ENCODE peak calls at places on chromosomes 3 and 15, in seven cellular contexts. A, C, T, W, H, F and Y are unnamed samples.

GRCh38 chr15:70195808-70196304 is 98.1 kb upstream of the TLE3 start:
- DNase-seq in A (peak; percentile 96), C (peak; percentile 35), T (peak; percentile 59), W (peak; percentile 32), H (peak; percentile 55), F (peak; percentile 95), Y (peak; percentile 80)

GRCh38 chr3:106728315-106728821 is 648.9 kb upstream of the CCDC54 start:
- DNase-seq in A (peak; percentile 97), C (no peak), T (no peak), W (peak; percentile 9), H (no peak), F (no peak), Y (peak; percentile 45)

GRCh38 chr15:78454992-78455391 is 17.0 kb downstream of the IREB2 start:
- DNase-seq in A (no peak), C (no peak), T (no peak), W (no peak), H (no peak), F (no peak), Y (no peak)

GRCh38 chr3:152322756-152323155 is 54.0 kb downstream of the MBNL1 start:
- DNase-seq in A (peak; percentile 46), C (no peak), T (no peak), W (no peak), H (no peak), F (no peak), Y (no peak)

GRCh38 chr15:55695432-55695831 is 47.5 kb downstream of the PRTG start:
- DNase-seq in A (no peak), C (peak; percentile 77), T (no peak), W (no peak), H (no peak), F (no peak), Y (no peak)

GRCh38 chr3:27713066-27713400 is 9.1 kb downstream of the EOMES start:
- DNase-seq in A (no peak), C (no peak), T (no peak), W (no peak), H (no peak), F (no peak), Y (no peak)

GRCh38 chr3:182914341-182914740 is 66.0 kb downstream of the DCUN1D1 start:
- DNase-seq in A (no peak), C (no peak), T (no peak), W (no peak), H (no peak), F (no peak), Y (no peak)

GRCh38 chr3:48601622-48601994 is 6.5 kb upstream of the COL7A1 start:
- DNase-seq in A (no peak), C (no peak), T (no peak), W (no peak), H (no peak), F (no peak), Y (no peak)

GRCh38 chr3:170992854-170993253 is 33.7 kb downstream of the SLC2A2 start:
- DNase-seq in A (peak; percentile 18), C (no peak), T (no peak), W (no peak), H (no peak), F (no peak), Y (no peak)

GRCh38 chr15:42405876-42406482 is 46.7 kb downstream of the CAPN3 start:
- DNase-seq in A (no peak), C (no peak), T (no peak), W (no peak), H (no peak), F (no peak), Y (no peak)

GRCh38 chr3:18998069-18998468 is 150.2 kb upstream of the KCNH8 start:
- DNase-seq in A (no peak), C (no peak), T (no peak), W (no peak), H (no peak), F (no peak), Y (no peak)

GRCh38 chr15:47184003-47184404 is 533.3 kb upstream of the SEMA6D start:
- DNase-seq in A (peak; percentile 28), C (peak; percentile 71), T (peak; percentile 11), W (no peak), H (no peak), F (no peak), Y (peak; percentile 33)

GRCh38 chr15:25224396-25224795 is 214.4 kb downstream of the UBE3A start:
- DNase-seq in A (no peak), C (no peak), T (no peak), W (no peak), H (no peak), F (no peak), Y (no peak)
- H3K9me3 ChIP-seq in A (no peaks in the 10 kb centered on the region), C (no peaks in the 10 kb centered on the region), T (peaks cover 3% of the 10 kb centered on the region), W (no peaks in the 10 kb centered on the region), H (peaks cover 6% of the 10 kb centered on the region), F (peaks cover 23% of the 10 kb centered on the region), Y (peaks cover 94% of the 10 kb centered on the region)

GRCh38 chr15:25095179-25095578 is 140.4 kb downstream of the SNRPN start:
- DNase-seq in A (no peak), C (no peak), T (no peak), W (no peak), H (no peak), F (no peak), Y (no peak)
- H3K9me3 ChIP-seq in A (no peaks in the 10 kb centered on the region), C (no peaks in the 10 kb centered on the region), T (peaks cover 53% of the 10 kb centered on the region), W (peaks cover 2% of the 10 kb centered on the region), H (peaks cover 42% of the 10 kb centered on the region), F (peaks cover 79% of the 10 kb centered on the region), Y (peaks cover 22% of the 10 kb centered on the region)

DNA sequence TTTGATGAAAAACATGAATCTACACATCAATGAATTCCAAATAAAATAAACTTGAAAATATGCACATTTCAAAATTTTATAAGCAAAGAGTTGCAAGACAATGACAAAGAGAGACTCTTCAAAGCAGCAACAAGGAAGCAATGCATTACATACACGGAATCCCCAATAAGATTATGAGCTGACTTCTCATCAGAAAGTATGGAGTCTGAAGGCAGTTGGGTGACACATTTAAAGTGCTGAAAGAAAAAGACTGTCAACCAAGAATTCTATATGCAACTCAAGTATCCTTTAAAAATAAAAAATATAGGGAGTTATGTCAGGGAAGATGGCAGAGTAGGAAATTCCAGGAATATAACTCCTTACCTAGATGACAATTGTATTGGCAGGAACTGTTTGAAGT is 46.5 kb upstream of the PRSS50 start:
- DNase-seq in A (no peak), C (no peak), T (no peak), W (no peak), H (no peak), F (no peak), Y (no peak)
- H3K9me3 ChIP-seq in A (no peaks in the 10 kb centered on the region), C (peaks cover 21% of the 10 kb centered on the region), T (peaks cover 38% of the 10 kb centered on the region), W (peaks cover 9% of the 10 kb centered on the region), H (peaks cover 10% of the 10 kb centered on the region), F (peaks cover 34% of the 10 kb centered on the region), Y (peaks cover 3% of the 10 kb centered on the region)

GRCh38 chr15:58161436-58161835 is 23.3 kb downstream of the AQP9 start:
- DNase-seq in A (no peak), C (no peak), T (no peak), W (no peak), H (no peak), F (no peak), Y (no peak)
- H3K9me3 ChIP-seq in A (no peaks in the 10 kb centered on the region), C (no peaks in the 10 kb centered on the region), T (no peaks in the 10 kb centered on the region), W (no peaks in the 10 kb centered on the region), H (no peaks in the 10 kb centered on the region), F (no peaks in the 10 kb centered on the region), Y (no peaks in the 10 kb centered on the region)

GRCh38 chr15:34264070-34264469 is 39.3 kb downstream of the EMC4 start:
- DNase-seq in A (no peak), C (no peak), T (no peak), W (no peak), H (no peak), F (no peak), Y (peak; percentile 10)
- H3K9me3 ChIP-seq in A (no peaks in the 10 kb centered on the region), C (no peaks in the 10 kb centered on the region), T (no peaks in the 10 kb centered on the region), W (no peaks in the 10 kb centered on the region), H (no peaks in the 10 kb centered on the region), F (no peaks in the 10 kb centered on the region), Y (no peaks in the 10 kb centered on the region)

DNA sequence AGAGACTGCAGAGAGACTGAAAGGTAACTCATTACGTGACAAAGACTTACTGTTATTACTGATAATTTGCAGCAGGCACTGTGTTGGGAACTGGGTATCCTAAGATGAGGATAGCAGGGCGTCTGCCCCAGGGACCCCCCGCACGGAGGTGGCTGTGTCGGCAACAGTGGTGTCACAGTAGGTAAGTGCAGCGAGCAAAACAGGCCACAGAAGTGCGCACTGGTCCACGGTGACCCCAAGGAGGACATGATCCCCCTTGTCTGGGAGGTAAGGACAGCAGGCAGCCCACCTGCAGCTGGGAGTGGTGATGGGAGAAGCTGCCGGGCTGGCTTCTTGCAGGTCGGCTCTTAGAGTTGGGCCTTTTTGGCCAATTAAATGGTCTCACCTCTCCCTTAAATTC is 82.9 kb downstream of the FAM43A start:
- DNase-seq in A (no peak), C (no peak), T (no peak), W (no peak), H (no peak), F (no peak), Y (no peak)
- H3K9me3 ChIP-seq in A (no peaks in the 10 kb centered on the region), C (no peaks in the 10 kb centered on the region), T (no peaks in the 10 kb centered on the region), W (no peaks in the 10 kb centered on the region), H (no peaks in the 10 kb centered on the region), F (no peaks in the 10 kb centered on the region), Y (peaks cover 5% of the 10 kb centered on the region)

GRCh38 chr15:26314577-26314976 is 451.4 kb upstream of the ATP10A start:
- DNase-seq in A (no peak), C (no peak), T (no peak), W (no peak), H (no peak), F (no peak), Y (no peak)

GRCh38 chr15:26323564-26323963 is 449.3 kb downstream of the GABRB3 start:
- DNase-seq in A (no peak), C (no peak), T (no peak), W (no peak), H (no peak), F (no peak), Y (no peak)

DNA sequence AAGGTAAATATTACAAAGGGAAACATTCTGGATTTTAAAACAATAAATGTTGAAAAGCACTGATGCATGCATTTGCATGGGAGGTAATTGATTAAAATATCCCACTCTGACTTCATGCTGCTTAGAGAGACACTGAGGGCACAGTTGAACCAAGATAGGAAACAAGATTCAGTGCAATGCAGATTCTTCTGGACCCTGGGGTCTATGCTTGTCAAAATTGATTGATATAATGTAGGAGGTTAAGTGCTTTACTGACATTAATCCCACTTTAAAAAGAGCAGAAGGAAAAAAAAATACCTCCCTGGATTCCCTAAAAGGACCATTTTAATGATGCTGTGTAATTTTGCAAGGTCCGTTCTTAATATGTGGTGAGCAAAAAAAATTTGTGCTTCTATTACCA is 454.2 kb downstream of the GABRB3 start:
- DNase-seq in A (no peak), C (no peak), T (no peak), W (no peak), H (no peak), F (no peak), Y (no peak)
- H3K9me3 ChIP-seq in A (no peaks in the 10 kb centered on the region), C (no peaks in the 10 kb centered on the region), T (no peaks in the 10 kb centered on the region), W (no peaks in the 10 kb centered on the region), H (no peaks in the 10 kb centered on the region), F (no peaks in the 10 kb centered on the region), Y (peaks cover 2% of the 10 kb centered on the region)